ENCODE peak calls at places on chromosomes 16 and 17, in four cellular contexts. C, D, V and I are unnamed samples.

GRCh38 chr16:19804538-19805323 is 79.9 kb downstream of the GPRC5B start:
- DNase-seq in C (no peak), D (no peak), V (no peak), I (no peak)

GRCh38 chr17:55163408-55163807 is 101.4 kb upstream of the HLF start:
- DNase-seq in C (no peak), D (no peak), V (no peak), I (no peak)

GRCh38 chr17:382644-383533 is 30.3 kb upstream of the RPH3AL start:
- DNase-seq in C (no peak), D (no peak), V (no peak), I (peak; percentile 65)

GRCh38 chr16:27822529-27823437 is 240.7 kb downstream of the GSG1L start:
- DNase-seq in C (no peak), D (no peak), V (no peak), I (no peak)

GRCh38 chr16:72811188-72811720 is 236.7 kb downstream of the ZFHX3 start:
- DNase-seq in C (no peak), D (no peak), V (no peak), I (no peak)

GRCh38 chr17:15998031-15998574 is 1.4 kb downstream of the ZSWIM7 start:
- DNase-seq in C (no peak), D (no peak), V (no peak), I (no peak)

GRCh38 chr16:14179116-14179515 is 108.0 kb downstream of the MRTFB start:
- DNase-seq in C (no peak), D (no peak), V (no peak), I (no peak)

GRCh38 chr16:19872935-19873334 is 11.7 kb downstream of the GPRC5B start:
- DNase-seq in C (no peak), D (no peak), V (no peak), I (no peak)

GRCh38 chr16:13391337-13391736 is 489.9 kb downstream of the SHISA9 start:
- DNase-seq in C (no peak), D (no peak), V (peak; percentile 15), I (no peak)

GRCh38 chr17:43644081-43644480 is 17.6 kb downstream of the MEOX1 start:
- DNase-seq in C (no peak), D (no peak), V (no peak), I (no peak)

GRCh38 chr17:56785396-56785795 is 48.3 kb downstream of the C17orf67 start:
- DNase-seq in C (no peak), D (no peak), V (no peak), I (no peak)

GRCh38 chr16:71364306-71364705 is 5.8 kb downstream of the CALB2 start:
- DNase-seq in C (no peak), D (no peak), V (no peak), I (no peak)

GRCh38 chr17:33338242-33338641 is 45.1 kb upstream of the ASIC2 start:
- DNase-seq in C (no peak), D (no peak), V (no peak), I (no peak)

GRCh38 chr17:1880851-1881630 is 51.2 kb downstream of the RPA1 start:
- DNase-seq in C (no peak), D (no peak), V (no peak), I (no peak)

GRCh38 chr17:79930077-79930785 is 91.0 kb upstream of the CBX4 start:
- DNase-seq in C (no peak), D (no peak), V (no peak), I (no peak)

GRCh38 chr17:45575126-45575885 is 84.8 kb upstream of the PLEKHM1 start:
- DNase-seq in C (peak; percentile 7), D (no peak), V (peak; percentile 73), I (no peak)

GRCh38 chr17:56819431-56820145 is 14.1 kb downstream of the C17orf67 start:
- DNase-seq in C (peak; percentile 78), D (peak; percentile 84), V (peak; percentile 53), I (peak; percentile 89)

GRCh38 chr17:79874329-79874981 is 35.2 kb upstream of the CBX4 start:
- DNase-seq in C (peak; percentile 62), D (peak; percentile 70), V (no peak), I (peak; percentile 48)

GRCh38 chr16:68389006-68389405 is 59.3 kb downstream of the SMPD3 start:
- DNase-seq in C (no peak), D (no peak), V (no peak), I (no peak)

GRCh38 chr16:10086620-10087019 is 95.6 kb downstream of the GRIN2A start:
- DNase-seq in C (no peak), D (no peak), V (no peak), I (no peak)

GRCh38 chr17:63573634-63574033 is 23.4 kb downstream of the DCAF7 start:
- DNase-seq in C (peak; percentile 34), D (peak; percentile 53), V (no peak), I (peak; percentile 28)

GRCh38 chr17:61488878-61489718 is 36.9 kb downstream of the TBX4 start:
- DNase-seq in C (no peak), D (no peak), V (no peak), I (peak; percentile 90)

GRCh38 chr16:6643083-6643686 is 689.5 kb upstream of the RBFOX1 start:
- DNase-seq in C (peak; percentile 30), D (peak; percentile 15), V (peak; percentile 11), I (peak; percentile 31)

GRCh38 chr17:31488264-31488981 is 96.9 kb downstream of the RAB11FIP4 start:
- DNase-seq in C (peak; percentile 44), D (no peak), V (no peak), I (no peak)

GRCh38 chr16:81469710-81470481 is 25.3 kb downstream of the CMIP start:
- DNase-seq in C (no peak), D (no peak), V (peak; percentile 65), I (no peak)

GRCh38 chr16:49016461-49016860 is 265.2 kb downstream of the CBLN1 start:
- DNase-seq in C (no peak), D (no peak), V (no peak), I (no peak)

GRCh38 chr16:57732011-57732410 is 3.6 kb upstream of the KATNB1 start:
- DNase-seq in C (no peak), D (no peak), V (no peak), I (no peak)

GRCh38 chr17:44197980-44198720 is 1.5 kb downstream of the ATXN7L3 start:
- DNase-seq in C (peak; percentile 62), D (no peak), V (no peak), I (no peak)

GRCh38 chr16:24544640-24545039 is 5.3 kb downstream of the RBBP6 start:
- DNase-seq in C (no peak), D (no peak), V (no peak), I (no peak)

GRCh38 chr16:15950167-15950854 is 895 bp downstream of the ABCC1 start:
- DNase-seq in C (peak; percentile 45), D (peak; percentile 37), V (no peak), I (peak; percentile 40)

GRCh38 chr17:56297142-56297541 is 143.9 kb downstream of the ANKFN1 start:
- DNase-seq in C (no peak), D (no peak), V (no peak), I (no peak)

GRCh38 chr17:83080641-83081560 is 1.5 kb downstream of the METRNL start:
- DNase-seq in C (peak; percentile 84), D (peak; percentile 36), V (no peak), I (no peak)

GRCh38 chr17:80220709-80221215 is 535 bp downstream of the SLC26A11 start:
- DNase-seq in C (no peak), D (peak; percentile 57), V (no peak), I (no peak)

GRCh38 chr17:41537990-41538389 is 9.9 kb upstream of the KRT19 start:
- DNase-seq in C (no peak), D (no peak), V (no peak), I (no peak)

GRCh38 chr16:27281285-27281684 is 12.7 kb upstream of the NSMCE1 start:
- DNase-seq in C (no peak), D (no peak), V (no peak), I (no peak)

GRCh38 chr16:3490911-3491629 is 4.2 kb downstream of the C16orf90 start:
- DNase-seq in C (peak; percentile 31), D (no peak), V (no peak), I (peak; percentile 40)
- TF ChIP-seq TARDBP in C (no peak), D (no peak), V (no peak), I (peak; percentile 36)

GRCh38 chr17:17623904-17624303 is 32.4 kb upstream of the PEMT start:
- DNase-seq in C (no peak), D (no peak), V (no peak), I (no peak)
- TF ChIP-seq TARDBP in C (no peak), D (no peak), V (no peak), I (no peak)

GRCh38 chr16:181668-182021 is 1.4 kb downstream of the HBQ1 start:
- DNase-seq in C (no peak), D (no peak), V (no peak), I (no peak)

GRCh38 chr16:179431-179830 is 828 bp upstream of the HBQ1 start:
- DNase-seq in C (no peak), D (no peak), V (no peak), I (no peak)

GRCh38 chr16:177981-178676 is 1.6 kb downstream of the HBA1 start:
- DNase-seq in C (no peak), D (no peak), V (no peak), I (no peak)

GRCh38 chr16:180921-181667 is 835 bp downstream of the HBQ1 start:
- DNase-seq in C (peak; percentile 88), D (peak; percentile 88), V (peak; percentile 7), I (peak; percentile 76)

DNA sequence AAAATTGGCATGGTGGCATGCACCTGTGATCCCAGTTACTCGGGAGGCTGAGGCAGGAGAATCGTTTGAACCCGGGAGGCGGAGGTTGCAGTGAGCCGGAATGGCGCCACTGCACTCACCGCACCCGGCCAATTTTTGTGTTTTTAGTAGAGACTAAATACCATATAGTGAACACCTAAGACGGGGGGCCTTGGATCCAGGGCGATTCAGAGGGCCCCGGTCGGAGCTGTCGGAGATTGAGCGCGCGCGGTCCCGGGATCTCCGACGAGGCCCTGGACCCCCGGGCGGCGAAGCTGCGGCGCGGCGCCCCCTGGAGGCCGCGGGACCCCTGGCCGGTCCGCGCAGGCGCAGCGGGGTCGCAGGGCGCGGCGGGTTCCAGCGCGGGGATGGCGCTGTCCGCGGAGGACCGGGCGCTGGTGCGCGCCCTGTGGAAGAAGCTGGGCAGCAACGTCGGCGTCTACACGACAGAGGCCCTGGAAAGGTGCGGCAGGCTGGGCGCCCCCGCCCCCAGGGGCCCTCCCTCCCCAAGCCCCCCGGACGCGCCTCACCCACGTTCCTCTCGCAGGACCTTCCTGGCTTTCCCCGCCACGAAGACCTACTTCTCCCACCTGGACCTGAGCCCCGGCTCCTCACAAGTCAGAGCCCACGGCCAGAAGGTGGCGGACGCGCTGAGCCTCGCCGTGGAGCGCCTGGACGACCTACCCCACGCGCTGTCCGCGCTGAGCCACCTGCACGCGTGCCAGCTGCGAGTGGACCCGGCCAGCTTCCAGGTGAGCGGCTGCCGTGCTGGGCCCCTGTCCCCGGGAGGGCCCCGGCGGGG is at the start of gene HBQ1:
- DNase-seq in C (peak; percentile 78), D (peak; percentile 52), V (no peak), I (peak; percentile 21)
- TF ChIP-seq TARDBP in C (no peak), D (no peak), V (no peak), I (no peak)

GRCh38 chr17:4607773-4608187 is 23.5 kb downstream of the SMTNL2 start:
- DNase-seq in C (no peak), D (peak; percentile 42), V (no peak), I (no peak)
- TF ChIP-seq TARDBP in C (no peak), D (no peak), V (no peak), I (no peak)